ENCODE peak calls at places on chromosomes 16 and 17, in six cellular contexts. M is IMR-90, K is mesenchymal stem cell, S is mesendoderm, V is trophoblast cell, U is H1. O is an unnamed sample.

GRCh38 chr16:47492428-47493357 is 31.6 kb downstream of the PHKB start:
- DNase-seq in K (peak), U (no peak), S (no peak), V (peak), M (peak), O (no peak)

GRCh38 chr17:47841488-47842308 is 625 bp upstream of the SCRN2 start:
- DNase-seq in S (no peak), K (no peak), U (no peak), V (peak), M (no peak), O (no peak)

GRCh38 chr17:20202141-20202574 is 193.0 kb downstream of the SPECC1 start:
- DNase-seq in K (no peak), S (peak), M (no peak), V (no peak), U (no peak), O (no peak)

GRCh38 chr16:23682181-23682580 is 3.5 kb downstream of the PLK1 start:
- DNase-seq in U (no peak), V (no peak), K (peak), M (peak), S (no peak), O (no peak)

GRCh38 chr16:82824408-82824807 is 197.6 kb downstream of the CDH13 start:
- DNase-seq in M (no peak), K (no peak), V (no peak), S (no peak), U (no peak), O (no peak)

GRCh38 chr17:32631341-32632109 is 144.7 kb downstream of the CDK5R1 start:
- DNase-seq in S (no peak), M (no peak), V (no peak), K (no peak), U (no peak), O (no peak)

GRCh38 chr16:14549789-14550153 is 80.3 kb downstream of the PARN start:
- DNase-seq in K (no peak), M (no peak), U (no peak), S (no peak), V (no peak), O (no peak)

GRCh38 chr17:82815354-82815753 is 24.5 kb downstream of the ZNF750 start:
- DNase-seq in U (no peak), M (no peak), V (no peak), S (no peak), K (no peak), O (no peak)

GRCh38 chr17:76519667-76520066 is 17.8 kb downstream of the CYGB start:
- DNase-seq in S (no peak), V (no peak), U (no peak), K (no peak), M (no peak), O (no peak)

GRCh38 chr17:43467981-43468541 is 15.7 kb upstream of the DHX8 start:
- DNase-seq in V (no peak), M (peak), K (peak), S (no peak), U (no peak), O (no peak)

GRCh38 chr17:47736501-47737211 is 3.6 kb downstream of the TBX21 start:
- DNase-seq in V (no peak), K (no peak), M (no peak), U (no peak), S (no peak), O (no peak)

GRCh38 chr16:66335704-66336329 is 30.7 kb upstream of the CDH5 start:
- DNase-seq in V (no peak), U (no peak), K (no peak), S (no peak), M (peak), O (no peak)

GRCh38 chr17:4949321-4950074 is 1.2 kb upstream of the PFN1 start:
- DNase-seq in U (no peak), V (peak), M (peak), K (peak), S (peak), O (peak)

GRCh38 chr16:68700120-68700519 is 37.0 kb upstream of the CDH1 start:
- DNase-seq in V (peak), M (peak), U (no peak), K (peak), S (no peak), O (no peak)

GRCh38 chr17:40248507-40248906 is 29.4 kb downstream of the WIPF2 start:
- DNase-seq in S (no peak), V (no peak), U (no peak), M (no peak), K (no peak), O (no peak)

GRCh38 chr17:60671482-60671881 is 6.2 kb upstream of the BCAS3 start:
- DNase-seq in V (peak), M (no peak), S (no peak), U (no peak), K (no peak), O (no peak)

GRCh38 chr16:66476328-66477027 is 49.4 kb downstream of the BEAN1 start:
- DNase-seq in M (no peak), U (no peak), S (peak), V (peak), K (peak), O (no peak)

GRCh38 chr17:31216053-31216751 is 80.8 kb downstream of the OMG start:
- DNase-seq in U (no peak), M (peak), S (peak), K (peak), V (peak), O (peak)

GRCh38 chr16:86495756-86496261 is 14.5 kb upstream of the FOXF1 start:
- DNase-seq in M (no peak), S (peak), V (no peak), K (peak), U (no peak), O (no peak)

GRCh38 chr16:89113661-89114060 is 20.0 kb downstream of the ACSF3 start:
- DNase-seq in S (no peak), K (no peak), U (no peak), M (no peak), V (no peak), O (no peak)

GRCh38 chr17:77571562-77571981 is 386.9 kb upstream of the TNRC6C start:
- DNase-seq in V (no peak), S (no peak), K (no peak), M (peak), U (no peak), O (no peak)

GRCh38 chr16:23835390-23836077 is at the start of gene PRKCB:
- DNase-seq in M (peak), V (peak), U (peak), K (peak), S (peak), O (peak)

GRCh38 chr16:68313116-68313515 is 2.3 kb downstream of the PRMT7 start:
- DNase-seq in V (no peak), S (no peak), M (no peak), K (no peak), U (no peak), O (no peak)

GRCh38 chr17:17781591-17782424 is 55.0 kb downstream of the SREBF1 start:
- DNase-seq in V (no peak), K (peak), S (peak), M (peak), U (no peak), O (peak)

GRCh38 chr16:28531777-28532744 is 6.7 kb downstream of the NUPR1 start:
- DNase-seq in V (peak), K (peak), S (peak), M (no peak), U (no peak), O (peak)

DNA sequence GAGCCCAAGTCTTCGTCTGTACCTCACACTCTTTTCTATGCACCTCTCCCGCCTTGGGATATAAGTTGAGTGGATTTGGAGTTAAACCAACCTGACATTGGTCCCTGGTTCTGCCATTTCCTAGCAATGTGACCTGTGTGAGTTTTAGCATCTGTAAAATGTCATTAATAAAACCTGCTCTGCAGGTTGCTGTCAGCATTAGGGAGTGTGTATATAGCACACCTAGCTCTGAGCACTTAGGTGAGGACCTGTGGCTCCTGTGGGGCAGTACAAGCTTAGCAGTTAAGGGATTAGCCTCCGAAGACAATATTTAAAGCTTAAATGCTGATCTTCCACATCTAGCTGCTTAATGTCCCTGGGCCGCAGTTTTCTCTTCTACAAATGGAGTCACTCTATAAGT is 248.0 kb downstream of the TMEM114 start:
- DNase-seq in V (no peak), M (no peak), K (no peak), U (no peak), S (no peak), O (no peak)
- H3K4me3 ChIP-seq in V (no peak), M (no peak), K (no peak), U (no peak), S (no peak), O (no peak)

DNA sequence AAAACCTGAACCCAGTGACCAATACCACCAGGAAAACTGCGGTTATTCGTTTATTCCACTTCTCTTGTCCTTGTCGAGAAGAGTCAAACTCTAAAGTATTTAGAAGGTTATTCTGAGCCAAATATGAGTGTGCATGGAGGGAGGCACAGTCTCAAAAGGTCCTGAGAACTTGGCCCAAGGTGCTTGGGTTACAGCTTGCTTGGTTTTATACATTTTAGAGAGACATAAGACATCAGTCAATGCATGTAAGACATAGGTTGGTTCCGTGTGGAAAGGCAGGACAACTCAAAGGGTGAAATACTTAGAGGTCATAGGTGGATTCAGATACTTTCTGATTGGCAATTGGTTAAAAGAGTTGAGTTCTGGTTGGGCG is 681 bp upstream of the TRAP1 start:
- DNase-seq in V (no peak), U (no peak), M (no peak), S (no peak), K (no peak), O (no peak)
- H4K8ac ChIP-seq in V (peak), U (no peak), M (peak), S (no peak), K (peak), O (no peak)

DNA sequence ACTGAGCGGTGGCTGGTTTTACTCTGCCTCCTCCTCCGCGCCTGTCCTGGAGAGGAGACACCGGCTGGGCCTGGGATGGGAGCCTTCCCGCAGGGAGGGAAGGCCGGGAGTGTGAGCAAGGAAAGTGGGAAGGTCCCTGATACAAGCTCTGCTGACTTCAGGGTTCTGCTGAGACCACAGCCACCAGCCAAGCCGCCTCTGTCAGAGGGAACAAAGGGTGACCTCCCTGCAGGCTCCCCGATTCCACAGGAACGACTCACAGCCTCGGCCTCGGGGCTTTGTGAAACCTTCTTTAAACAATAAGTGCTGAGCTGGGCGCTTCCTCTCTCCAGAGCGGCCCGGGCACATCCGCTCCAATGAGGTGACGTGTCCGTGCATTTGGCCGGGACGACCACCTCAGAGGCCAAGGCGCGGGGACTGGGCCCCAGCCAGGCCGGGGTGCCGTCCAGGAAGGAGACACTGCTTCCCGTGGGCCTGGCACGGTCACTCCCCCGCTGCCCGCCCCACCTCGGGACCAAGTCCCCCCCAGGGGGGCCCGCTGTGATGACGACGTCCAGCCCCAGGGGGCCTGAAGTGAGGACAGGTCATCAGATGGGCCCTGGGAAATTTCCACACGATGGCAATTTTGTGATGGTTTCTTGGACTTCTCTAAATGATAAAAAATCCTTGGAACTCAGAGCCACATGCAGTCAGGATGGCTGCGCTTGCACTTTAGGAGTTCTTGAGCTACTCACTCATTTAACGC is 11.8 kb upstream of the CIBAR2 start:
- DNase-seq in M (peak), S (peak), U (peak), K (peak), V (peak), O (no peak)
- H3K4me3 ChIP-seq in M (no peak), S (no peak), U (no peak), K (no peak), V (no peak), O (no peak)

GRCh38 chr16:81817296-81817695 is 38.2 kb downstream of the PLCG2 start:
- DNase-seq in U (no peak), S (no peak), V (no peak), M (no peak), K (no peak), O (no peak)
- H4K8ac ChIP-seq in U (no peak), S (no peak), V (no peak), M (no peak), K (no peak), O (no peak)

GRCh38 chr17:36950027-36950426 is 1.3 kb downstream of the AATF start:
- DNase-seq in U (no peak), K (no peak), V (no peak), M (no peak), S (no peak), O (no peak)
- H3K4me3 ChIP-seq in U (peak), K (no peak), V (no peak), M (peak), S (peak), O (peak)

GRCh38 chr17:8696951-8697745 is 47.5 kb downstream of the CCDC42 start:
- DNase-seq in V (peak), U (no peak), S (peak), M (peak), K (peak), O (no peak)

GRCh38 chr17:8696456-8696855 is 48.2 kb downstream of the CCDC42 start:
- DNase-seq in M (peak), S (peak), U (no peak), V (peak), K (peak), O (no peak)

GRCh38 chr17:8700546-8700945 is 44.1 kb downstream of the CCDC42 start:
- DNase-seq in M (no peak), K (no peak), S (no peak), V (no peak), U (no peak), O (no peak)

GRCh38 chr17:8695916-8696415 is 48.7 kb downstream of the CCDC42 start:
- DNase-seq in V (no peak), K (no peak), U (no peak), S (no peak), M (no peak), O (no peak)

GRCh38 chr17:8698142-8699050 is 46.2 kb downstream of the CCDC42 start:
- DNase-seq in V (peak), M (peak), S (peak), U (no peak), K (peak), O (no peak)
- H4K8ac ChIP-seq in V (peak), M (peak), S (no peak), U (peak), K (peak), O (peak)

GRCh38 chr17:1040216-1040600 is 43.3 kb downstream of the TIMM22 start:
- DNase-seq in K (no peak), V (no peak), S (no peak), M (no peak), U (no peak), O (no peak)
- H3K4me3 ChIP-seq in K (no peak), V (no peak), S (no peak), M (no peak), U (no peak), O (no peak)

O was measured in neuronal stem cell.